ENCODE peak calls at places on chromosomes 2 and 18, in ten cellular contexts. U is CD4-positive, alpha-beta T cell; G is AG04450; F is type B pancreatic cell; J is PC-9; V is hepatocyte; O is GM12865; B is MCF 10A; T is CD8-positive, alpha-beta T cell; C is cardiac fibroblast. P is an unnamed sample.

GRCh38 chr2:28408764-28409599 is 16.3 kb downstream of the FOSL2 start:
- DNase-seq in C (peak; percentile 82), T (peak; percentile 78), J (peak; percentile 67), V (no peak), U (peak; percentile 45), B (peak; percentile 62), O (no peak), F (no peak), G (no peak), P (peak; percentile 91)

GRCh38 chr2:40405440-40405839 is 46.5 kb downstream of the SLC8A1 start:
- DNase-seq in C (no peak), G (no peak), V (no peak), J (no peak), T (no peak), U (no peak), O (no peak), B (no peak), F (no peak), P (no peak)

GRCh38 chr2:235541016-235541415 is 47.2 kb downstream of the AGAP1 start:
- DNase-seq in O (no peak), J (no peak), F (no peak), B (no peak), U (no peak), C (no peak), V (no peak), G (no peak), T (no peak), P (no peak)

GRCh38 chr18:13796515-13796914 is 27.4 kb upstream of the MC5R start:
- DNase-seq in B (no peak), U (no peak), O (no peak), G (no peak), C (no peak), T (no peak), J (no peak), V (no peak), F (no peak), P (no peak)

GRCh38 chr18:27789406-27789805 is 387.5 kb downstream of the CDH2 start:
- DNase-seq in F (no peak), J (no peak), C (no peak), B (no peak), G (no peak), O (no peak), T (no peak), V (no peak), U (no peak), P (no peak)

GRCh38 chr2:226561962-226562361 is 237.7 kb downstream of the IRS1 start:
- DNase-seq in T (no peak), F (no peak), J (peak; percentile 44), V (peak; percentile 46), G (no peak), C (no peak), U (no peak), B (peak; percentile 17), O (no peak), P (no peak)

GRCh38 chr2:205245652-205246051 is 436.6 kb upstream of the NRP2 start:
- DNase-seq in B (no peak), U (no peak), V (no peak), G (no peak), F (no peak), J (no peak), O (no peak), C (peak; percentile 70), T (no peak), P (peak; percentile 73)

GRCh38 chr2:88600038-88600465 is 27.2 kb downstream of the EIF2AK3 start:
- DNase-seq in V (peak; percentile 90), C (peak; percentile 99), B (peak; percentile 93), J (peak; percentile 98), U (no peak), F (no peak), O (peak; percentile 95), T (peak; percentile 29), G (peak; percentile 93), P (peak; percentile 99)

GRCh38 chr2:72793798-72794447 is 31.9 kb downstream of the EXOC6B start:
- DNase-seq in U (no peak), T (no peak), F (no peak), C (peak; percentile 38), V (no peak), B (no peak), O (no peak), J (no peak), G (no peak), P (peak; percentile 74)

GRCh38 chr2:177212895-177213856 is 582 bp downstream of the HNRNPA3 start:
- DNase-seq in U (peak; percentile 86), T (peak; percentile 88), V (peak; percentile 96), B (peak; percentile 92), J (peak; percentile 86), F (peak; percentile 91), O (peak; percentile 95), C (peak; percentile 90), G (peak; percentile 83), P (peak; percentile 60)

GRCh38 chr2:207901401-207901800 is 123.9 kb downstream of the PLEKHM3 start:
- DNase-seq in C (no peak), F (no peak), U (no peak), B (no peak), O (no peak), V (no peak), T (no peak), G (no peak), J (no peak), P (no peak)

GRCh38 chr18:59957957-59958356 is 58.2 kb downstream of the PMAIP1 start:
- DNase-seq in G (peak; percentile 41), F (no peak), V (peak; percentile 84), B (peak; percentile 51), U (no peak), O (peak; percentile 74), J (peak; percentile 86), C (peak; percentile 66), T (no peak), P (peak; percentile 69)

GRCh38 chr2:131039908-131040660 is 53.2 kb downstream of the FAM168B start:
- DNase-seq in O (peak; percentile 15), F (no peak), G (no peak), B (no peak), J (no peak), V (no peak), U (peak; percentile 26), T (peak; percentile 37), C (peak; percentile 18), P (no peak)

GRCh38 chr2:71748227-71748626 is 294.9 kb downstream of the DYSF start:
- DNase-seq in C (peak; percentile 69), V (no peak), J (peak; percentile 86), F (no peak), O (no peak), B (no peak), G (no peak), T (no peak), U (no peak), P (no peak)

GRCh38 chr2:152189622-152190495 is 14.3 kb upstream of the STAM2 start:
- DNase-seq in U (no peak), B (peak; percentile 85), F (no peak), O (peak; percentile 70), J (peak; percentile 53), T (no peak), C (peak; percentile 87), V (peak; percentile 64), G (peak; percentile 58), P (peak; percentile 19)

GRCh38 chr18:61669320-61669719 is 223.5 kb downstream of the RNF152 start:
- DNase-seq in G (peak; percentile 27), F (no peak), B (no peak), C (peak; percentile 56), V (no peak), O (no peak), J (no peak), T (no peak), U (no peak), P (no peak)

GRCh38 chr18:64110692-64111480 is 38.0 kb downstream of the LINC00305 start:
- DNase-seq in C (peak; percentile 3), T (no peak), B (peak; percentile 65), O (no peak), J (peak; percentile 61), F (no peak), U (no peak), G (no peak), V (peak; percentile 16), P (no peak)

GRCh38 chr2:118119158-118119715 is 31.0 kb downstream of the INSIG2 start:
- DNase-seq in G (no peak), C (no peak), F (no peak), T (no peak), U (no peak), O (no peak), B (peak; percentile 45), J (peak; percentile 30), V (no peak), P (no peak)

GRCh38 chr18:76557026-76557575 is 62.1 kb upstream of the ZNF516 start:
- DNase-seq in C (no peak), G (peak; percentile 36), J (no peak), F (no peak), B (no peak), V (no peak), T (no peak), O (no peak), U (no peak), P (no peak)

GRCh38 chr2:112685167-112685884 is 35.5 kb upstream of the NT5DC4 start:
- DNase-seq in F (no peak), U (no peak), C (no peak), T (no peak), G (no peak), B (no peak), J (no peak), O (no peak), V (no peak), P (no peak)
- TF ChIP-seq CTCF in F (peak; percentile 46), U (no peak), C (peak; percentile 15), T (no peak), G (peak; percentile 45), B (peak; percentile 6), J (peak; percentile 48), O (peak; percentile 9), V (no peak), P (peak; percentile 3)

GRCh38 chr2:4175343-4175742 is 472.0 kb downstream of the DCDC2C start:
- DNase-seq in F (no peak), J (no peak), C (no peak), O (peak; percentile 1), B (no peak), G (no peak), U (no peak), T (no peak), V (no peak), P (no peak)
- TF ChIP-seq CTCF in F (no peak), J (no peak), C (no peak), O (no peak), B (no peak), G (no peak), U (no peak), T (no peak), V (no peak), P (no peak)

DNA sequence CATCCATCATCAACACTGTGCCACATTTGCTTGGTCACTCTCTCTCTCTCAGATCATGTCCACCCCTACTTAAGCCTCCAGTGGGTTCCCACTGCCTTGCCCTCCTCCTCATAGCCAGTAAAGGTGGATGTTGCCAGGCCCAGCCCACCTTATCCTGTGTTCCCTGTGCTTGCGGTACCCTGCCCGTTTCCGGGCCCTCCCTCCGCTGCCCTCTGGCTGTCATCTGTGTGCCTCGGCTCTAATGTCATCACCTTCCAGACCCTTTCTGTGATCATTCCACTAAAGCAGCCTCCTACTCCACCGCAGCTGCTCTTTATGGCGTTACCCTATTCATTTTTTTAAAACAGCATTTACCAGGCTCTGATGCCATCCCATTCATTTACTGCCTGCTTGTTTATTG is 305.7 kb upstream of the SKOR2 start:
- DNase-seq in C (no peak), V (no peak), U (no peak), G (no peak), B (no peak), O (no peak), J (no peak), T (no peak), F (no peak), P (no peak)
- TF ChIP-seq CTCF in C (no peak), V (no peak), U (no peak), G (no peak), B (no peak), O (no peak), J (no peak), T (no peak), F (no peak), P (no peak)

GRCh38 chr2:451495-451894 is 163.6 kb upstream of the ALKAL2 start:
- DNase-seq in V (no peak), O (no peak), T (no peak), U (no peak), C (no peak), B (no peak), G (no peak), J (no peak), F (no peak), P (no peak)
- TF ChIP-seq CTCF in V (no peak), O (no peak), T (no peak), U (no peak), C (no peak), B (no peak), G (no peak), J (no peak), F (peak; percentile 40), P (no peak)